ENCODE peak calls at places on chromosomes 7 and 10, in five cellular contexts. L, O, S, H and R are unnamed samples.

GRCh38 chr7:55432937-55433784 is 68.0 kb downstream of the LANCL2 start:
- DNase-seq in L (peak; percentile 58), S (peak; percentile 73), O (no peak), H (no peak), R (peak; percentile 59)

GRCh38 chr7:136026209-136026608 is 49.0 kb upstream of the MTPN start:
- DNase-seq in H (no peak), L (no peak), S (no peak), O (no peak), R (no peak)

GRCh38 chr10:15035385-15036301 is 8.1 kb upstream of the OLAH start:
- DNase-seq in H (no peak), S (no peak), O (no peak), L (peak; percentile 11), R (peak; percentile 89)

GRCh38 chr10:91090761-91091529 is 129.5 kb upstream of the PCGF5 start:
- DNase-seq in L (no peak), S (peak; percentile 24), H (no peak), O (no peak), R (no peak)

GRCh38 chr7:539731-540411 is 20.2 kb upstream of the PDGFA start:
- DNase-seq in L (no peak), S (no peak), H (no peak), O (no peak), R (peak; percentile 49)

GRCh38 chr10:52318822-52319464 is 4.9 kb downstream of the DKK1 start:
- DNase-seq in O (no peak), H (no peak), S (no peak), L (no peak), R (peak; percentile 98)

GRCh38 chr10:29896053-29896452 is 163.3 kb downstream of the JCAD start:
- DNase-seq in S (no peak), O (no peak), H (no peak), L (no peak), R (peak; percentile 59)

GRCh38 chr10:48751730-48752129 is 67.1 kb downstream of the WDFY4 start:
- DNase-seq in O (no peak), L (no peak), H (no peak), S (no peak), R (no peak)

GRCh38 chr10:122510326-122510725 is 49.0 kb downstream of the HTRA1 start:
- DNase-seq in L (no peak), S (no peak), H (no peak), O (no peak), R (no peak)

GRCh38 chr10:5975641-5976473 is 1.5 kb downstream of the IL15RA start:
- DNase-seq in O (no peak), H (peak; percentile 45), L (no peak), S (peak; percentile 90), R (peak; percentile 38)

GRCh38 chr7:8189615-8190014 is 72.4 kb downstream of the ICA1 start:
- DNase-seq in O (no peak), H (no peak), S (no peak), L (no peak), R (no peak)

GRCh38 chr10:131311661-131312260 is at the start of gene TCERG1L:
- DNase-seq in L (no peak), O (no peak), H (no peak), S (peak; percentile 56), R (no peak)

GRCh38 chr10:45550903-45551302 is 121.7 kb downstream of the ZFAND4 start:
- DNase-seq in O (no peak), L (no peak), S (no peak), H (no peak), R (peak; percentile 10)

GRCh38 chr7:150375662-150376521 is 3.2 kb upstream of the ZNF775 start:
- DNase-seq in O (no peak), L (no peak), S (peak; percentile 69), H (no peak), R (no peak)

GRCh38 chr7:88254721-88255120 is 34.9 kb upstream of the SRI start:
- DNase-seq in L (no peak), S (no peak), H (no peak), O (no peak), R (no peak)

GRCh38 chr7:1646957-1647891 is 22.9 kb upstream of the ELFN1 start:
- DNase-seq in H (no peak), L (no peak), S (no peak), O (no peak), R (no peak)

GRCh38 chr10:92290076-92290836 is 622 bp downstream of the CPEB3 start:
- DNase-seq in H (peak; percentile 29), O (no peak), L (peak; percentile 45), S (peak; percentile 52), R (peak; percentile 49)

GRCh38 chr7:98879198-98879988 is 1.1 kb downstream of the TRRAP start:
- DNase-seq in O (peak; percentile 16), L (peak; percentile 46), S (peak; percentile 82), H (peak; percentile 46), R (peak; percentile 17)

GRCh38 chr10:6721480-6721879 is 141.4 kb upstream of the PRKCQ start:
- DNase-seq in S (no peak), H (no peak), L (no peak), O (no peak), R (peak; percentile 99)

GRCh38 chr10:96358851-96359540 is at the start of gene OPALIN:
- DNase-seq in L (no peak), S (no peak), H (no peak), O (no peak), R (no peak)

GRCh38 chr10:119020627-119020946 is 8.9 kb upstream of the NANOS1 start:
- DNase-seq in H (no peak), L (no peak), S (no peak), O (no peak), R (peak; percentile 24)

GRCh38 chr7:94779070-94779469 is 123.1 kb upstream of the SGCE start:
- DNase-seq in S (no peak), L (no peak), O (no peak), H (no peak), R (no peak)

GRCh38 chr7:78073470-78074382 is 275.2 kb downstream of the PHTF2 start:
- DNase-seq in O (no peak), H (no peak), L (no peak), S (no peak), R (no peak)

GRCh38 chr7:51082940-51083533 is 233.6 kb downstream of the COBL start:
- DNase-seq in O (no peak), H (no peak), L (no peak), S (no peak), R (no peak)

GRCh38 chr7:117458977-117459583 is 20.7 kb upstream of the CFTR start:
- DNase-seq in H (no peak), S (no peak), O (no peak), L (no peak), R (peak; percentile 44)

GRCh38 chr10:96666738-96667137 is 53.6 kb downstream of the PIK3AP1 start:
- DNase-seq in L (no peak), O (no peak), H (no peak), S (no peak), R (no peak)

GRCh38 chr7:99392046-99392445 is 16.4 kb downstream of the PDAP1 start:
- DNase-seq in O (no peak), H (no peak), S (no peak), L (no peak), R (no peak)

GRCh38 chr7:32117837-32118236 is 47.6 kb upstream of the PDE1C start:
- DNase-seq in S (no peak), H (no peak), L (no peak), O (no peak), R (peak; percentile 6)

GRCh38 chr10:124592736-124593430 is 131.3 kb downstream of the LHPP start:
- DNase-seq in S (no peak), O (no peak), H (no peak), L (no peak), R (no peak)